ENCODE peak calls at places on chromosomes 11 and 22, in four cellular contexts. Q, U, T and Y are unnamed samples. For H3K4me1, the result is how much of the 10 kb centered on the place peaks cover.

GRCh38 chr11:13288375-13289029 is 10.9 kb downstream of the BMAL1 start:
- DNase-seq in Q (no peak), U (no peak), T (no peak), Y (no peak)

GRCh38 chr22:38235240-38235850 is 33.6 kb downstream of the MAFF start:
- DNase-seq in Q (no peak), U (no peak), T (no peak), Y (no peak)

GRCh38 chr11:122085712-122086111 is 30.3 kb downstream of the BLID start:
- DNase-seq in Q (no peak), U (no peak), T (no peak), Y (no peak)

GRCh38 chr11:118885831-118886571 is 2.3 kb downstream of the CXCR5 start:
- DNase-seq in Q (no peak), U (no peak), T (no peak), Y (no peak)

GRCh38 chr11:128456566-128457268 is 130.6 kb downstream of the ETS1 start:
- DNase-seq in Q (no peak), U (no peak), T (no peak), Y (no peak)

GRCh38 chr22:43528601-43529360 is 117.0 kb downstream of the MPPED1 start:
- DNase-seq in Q (no peak), U (no peak), T (no peak), Y (no peak)

GRCh38 chr22:20944042-20944441 is 23.0 kb upstream of the AIFM3 start:
- DNase-seq in Q (no peak), U (no peak), T (no peak), Y (no peak)

GRCh38 chr22:30344447-30345200 is 12.1 kb downstream of the SF3A1 start:
- DNase-seq in Q (no peak), U (no peak), T (no peak), Y (no peak)

GRCh38 chr11:75022759-75023396 is 34.1 kb downstream of the NEU3 start:
- DNase-seq in Q (peak), U (peak), T (peak), Y (peak)

GRCh38 chr22:31077681-31078080 is 3.4 kb upstream of the SMTN start:
- DNase-seq in Q (no peak), U (no peak), T (no peak), Y (no peak)

GRCh38 chr11:35927730-35928129 is 16.1 kb upstream of the LDLRAD3 start:
- DNase-seq in Q (no peak), U (peak), T (peak), Y (peak)

GRCh38 chr11:32137263-32137662 is 46.4 kb downstream of the RCN1 start:
- DNase-seq in Q (no peak), U (no peak), T (peak), Y (no peak)

GRCh38 chr11:126575849-126576248 is 220.4 kb downstream of the ST3GAL4 start:
- DNase-seq in Q (no peak), U (no peak), T (no peak), Y (no peak)

GRCh38 chr11:65471410-65471762 is 27.5 kb upstream of the MALAT1 start:
- DNase-seq in Q (no peak), U (peak), T (peak), Y (peak)

GRCh38 chr11:103959279-103959930 is 77.0 kb upstream of the DDI1 start:
- DNase-seq in Q (peak), U (no peak), T (peak), Y (no peak)

GRCh38 chr11:131796541-131796940 is 426.1 kb downstream of the NTM start:
- DNase-seq in Q (no peak), U (no peak), T (no peak), Y (no peak)

GRCh38 chr22:45240137-45240809 is 421 bp downstream of the KIAA0930 start:
- DNase-seq in Q (no peak), U (peak), T (no peak), Y (peak)

GRCh38 chr11:47317078-47317828 is 35.2 kb downstream of the MYBPC3 start:
- DNase-seq in Q (no peak), U (no peak), T (no peak), Y (no peak)

GRCh38 chr22:33083212-33083611 is 25.0 kb upstream of the SYN3 start:
- DNase-seq in Q (peak), U (no peak), T (no peak), Y (no peak)
- TF ChIP-seq CTCF in Q (no peak), U (no peak), T (no peak), Y (no peak)

GRCh38 chr11:57481315-57481714 is 21.0 kb downstream of the RTN4RL2 start:
- DNase-seq in Q (no peak), U (no peak), T (no peak), Y (no peak)
- H3K4me1 ChIP-seq in Q (under half), U (under half), T (under half), Y (under half)

DNA sequence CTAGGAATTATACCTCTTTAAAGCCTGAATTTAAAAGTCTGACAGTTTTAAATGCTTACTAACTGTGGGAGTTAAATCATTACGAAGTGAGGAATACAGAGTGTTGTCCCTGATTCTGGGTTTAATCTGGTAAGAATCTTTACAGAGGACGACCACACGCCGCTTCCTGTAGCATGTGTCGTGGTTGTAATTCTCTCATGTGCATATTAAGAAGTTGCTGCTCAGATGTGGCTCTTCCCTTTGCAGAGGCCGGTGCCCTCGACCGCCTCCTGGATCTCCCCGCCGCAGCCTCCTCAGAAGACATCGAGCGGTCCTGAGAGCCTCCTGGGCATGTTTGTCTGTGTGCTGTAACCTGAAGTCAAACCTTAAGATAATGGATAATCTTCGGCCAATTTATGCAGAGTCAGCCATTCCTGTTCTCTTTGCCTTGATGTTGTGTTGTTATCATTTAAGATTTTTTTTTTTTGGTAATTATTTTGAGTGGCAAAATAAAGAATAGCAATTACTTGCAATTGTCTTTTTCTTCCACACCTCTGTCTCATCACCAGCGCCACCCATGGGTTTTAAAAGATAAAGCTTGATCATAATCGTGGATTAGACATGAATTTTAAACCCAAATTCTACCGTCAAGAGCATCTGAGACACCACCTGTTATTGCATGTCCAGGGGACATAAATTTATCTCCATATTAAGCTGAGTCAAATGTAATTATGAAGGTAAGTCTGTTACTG is 6.5 kb downstream of the GAL start:
- DNase-seq in Q (no peak), U (no peak), T (no peak), Y (no peak)
- TF ChIP-seq CTCF in Q (no peak), U (no peak), T (peak), Y (no peak)

GRCh38 chr11:69273571-69273970 is 20.4 kb upstream of the MYEOV start:
- DNase-seq in Q (no peak), U (no peak), T (no peak), Y (no peak)

GRCh38 chr11:69270929-69271328 is 23.0 kb upstream of the MYEOV start:
- DNase-seq in Q (no peak), U (no peak), T (no peak), Y (no peak)

GRCh38 chr11:69272055-69272454 is 21.9 kb upstream of the MYEOV start:
- DNase-seq in Q (no peak), U (no peak), T (no peak), Y (no peak)

GRCh38 chr11:69274531-69275016 is 19.4 kb upstream of the MYEOV start:
- DNase-seq in Q (no peak), U (no peak), T (peak), Y (peak)

DNA sequence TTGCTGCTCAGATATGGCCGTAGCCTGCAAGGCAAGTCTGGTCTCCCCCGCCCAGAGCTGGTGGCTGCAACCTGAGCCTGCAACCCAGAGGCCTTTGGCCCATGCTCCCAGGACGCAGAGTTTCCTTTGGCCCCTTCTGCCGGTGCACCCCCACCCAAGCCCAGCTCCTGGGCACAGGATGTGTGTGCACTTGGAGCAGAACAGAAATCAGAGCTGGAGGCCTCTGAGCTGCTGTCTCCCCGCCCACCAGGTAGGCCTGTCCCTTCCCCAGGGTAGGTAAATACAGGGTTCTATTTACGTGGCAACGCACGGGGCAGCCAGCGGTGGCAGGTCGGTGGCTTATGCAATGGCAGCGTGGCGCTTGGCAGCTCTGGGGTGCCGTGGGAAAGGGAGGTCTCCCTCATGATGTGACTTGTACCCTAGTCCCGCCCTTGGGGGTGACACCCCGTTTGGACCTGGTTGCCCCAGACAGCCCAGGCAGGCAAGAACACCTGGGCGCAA is 20.9 kb upstream of the MYEOV start:
- DNase-seq in Q (no peak), U (no peak), T (no peak), Y (peak)
- H3K4me1 ChIP-seq in Q (under half), U (under half), T (under half), Y (under half)

DNA sequence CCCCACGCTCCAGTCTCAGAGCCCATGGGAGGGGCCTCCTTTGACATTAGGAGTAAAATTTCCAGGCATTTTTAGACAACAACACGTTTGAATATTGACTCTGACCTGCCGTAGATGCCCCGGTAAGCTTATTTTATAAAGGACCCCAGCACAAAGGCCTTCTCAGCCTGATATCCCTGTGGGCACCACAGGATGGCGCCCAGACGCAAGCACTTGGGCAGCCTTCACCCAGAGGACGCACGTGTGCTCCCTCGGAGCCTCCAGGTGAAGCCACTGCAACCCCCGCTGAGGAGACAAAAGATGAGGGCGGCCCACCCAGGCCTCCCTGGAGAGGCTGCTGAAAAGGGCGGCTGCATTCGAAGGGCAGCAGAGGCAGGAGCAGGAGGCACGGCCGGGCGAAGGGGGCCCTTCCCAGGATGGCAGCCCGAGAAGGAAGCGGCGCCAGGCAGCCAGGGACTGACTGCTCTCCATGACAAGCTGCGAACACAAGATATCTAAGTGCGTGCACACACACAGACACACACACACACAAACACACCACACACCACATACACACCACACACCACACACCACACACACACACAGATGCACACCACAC is 15.2 kb upstream of the TH start:
- DNase-seq in Q (no peak), U (no peak), T (peak), Y (no peak)
- TF ChIP-seq CTCF in Q (no peak), U (peak), T (peak), Y (peak)